ENCODE peak calls at places on chromosomes 12 and 14, in four cellular contexts. One of them, this sample, is unnamed.

GRCh38 chr14:104770072-104770579 is 17.2 kb downstream of the SIVA1 start:
- DNase-seq in neural progenitor cell: no peak
- DNase-seq in HCT116: no peak
- DNase-seq in MM.1S: no peak
- DNase-seq in this sample: no peak

GRCh38 chr12:57811028-57811755 is 7.3 kb downstream of the AVIL start:
- DNase-seq in MM.1S: no peak
- DNase-seq in neural progenitor cell: no peak
- DNase-seq in HCT116: no peak
- DNase-seq in this sample: no peak

GRCh38 chr12:22230280-22230794 is 104.2 kb downstream of the ST8SIA1 start:
- DNase-seq in HCT116: no peak
- DNase-seq in neural progenitor cell: no peak
- DNase-seq in MM.1S: no peak
- DNase-seq in this sample: no peak

GRCh38 chr14:35333797-35334743 is 41.9 kb downstream of the PSMA6 start:
- DNase-seq in neural progenitor cell: no peak
- DNase-seq in MM.1S: no peak
- DNase-seq in HCT116: no peak
- DNase-seq in this sample: no peak

GRCh38 chr12:27549231-27549800 is 25.3 kb downstream of the PPFIBP1 start:
- DNase-seq in neural progenitor cell: no peak
- DNase-seq in HCT116: peak; percentile 59
- DNase-seq in MM.1S: no peak
- DNase-seq in this sample: no peak

GRCh38 chr12:74365178-74365964 is 172.3 kb upstream of the ATXN7L3B start:
- DNase-seq in neural progenitor cell: peak; percentile 27
- DNase-seq in HCT116: no peak
- DNase-seq in MM.1S: peak; percentile 54
- DNase-seq in this sample: peak; percentile 86

GRCh38 chr12:32301216-32301615 is 98.1 kb upstream of the FGD4 start:
- DNase-seq in HCT116: no peak
- DNase-seq in neural progenitor cell: no peak
- DNase-seq in MM.1S: no peak
- DNase-seq in this sample: no peak

GRCh38 chr12:51868821-51869489 is 18.9 kb upstream of the ANKRD33 start:
- DNase-seq in HCT116: no peak
- DNase-seq in neural progenitor cell: peak; percentile 52
- DNase-seq in MM.1S: no peak
- DNase-seq in this sample: no peak

GRCh38 chr14:20857630-20858261 is 33.4 kb upstream of the RNASE3 start:
- DNase-seq in HCT116: peak; percentile 22
- DNase-seq in neural progenitor cell: peak; percentile 81
- DNase-seq in MM.1S: peak; percentile 47
- DNase-seq in this sample: peak; percentile 89

GRCh38 chr14:46653031-46653775 is 1.6 kb upstream of the RPL10L start:
- DNase-seq in neural progenitor cell: no peak
- DNase-seq in MM.1S: no peak
- DNase-seq in HCT116: no peak
- DNase-seq in this sample: no peak

GRCh38 chr12:9758119-9758518 is 2.6 kb downstream of the CD69 start:
- DNase-seq in neural progenitor cell: no peak
- DNase-seq in HCT116: no peak
- DNase-seq in MM.1S: no peak
- DNase-seq in this sample: no peak

GRCh38 chr12:88639361-88639760 is 59.1 kb upstream of the KITLG start:
- DNase-seq in neural progenitor cell: no peak
- DNase-seq in HCT116: no peak
- DNase-seq in MM.1S: no peak
- DNase-seq in this sample: no peak

GRCh38 chr12:1083086-1083887 is 92.3 kb downstream of the ERC1 start:
- DNase-seq in neural progenitor cell: peak; percentile 45
- DNase-seq in MM.1S: no peak
- DNase-seq in HCT116: no peak
- DNase-seq in this sample: no peak

GRCh38 chr12:102816816-102817434 is 100.1 kb downstream of the PAH start:
- DNase-seq in MM.1S: peak; percentile 19
- DNase-seq in neural progenitor cell: peak; percentile 56
- DNase-seq in HCT116: peak; percentile 18
- DNase-seq in this sample: peak; percentile 66

GRCh38 chr14:52951730-52952481 is 1.1 kb upstream of the FERMT2 start:
- DNase-seq in HCT116: peak; percentile 61
- DNase-seq in MM.1S: no peak
- DNase-seq in neural progenitor cell: peak; percentile 79
- DNase-seq in this sample: no peak

GRCh38 chr12:27844427-27845090 is 64.5 kb upstream of the MANSC4 start:
- DNase-seq in neural progenitor cell: no peak
- DNase-seq in HCT116: no peak
- DNase-seq in MM.1S: no peak
- DNase-seq in this sample: no peak

GRCh38 chr12:26226119-26226518 is 30.7 kb downstream of the SSPN start:
- DNase-seq in MM.1S: no peak
- DNase-seq in neural progenitor cell: peak; percentile 6
- DNase-seq in HCT116: no peak
- DNase-seq in this sample: no peak

GRCh38 chr12:51923506-51924365 is 16.4 kb downstream of the ACVRL1 start:
- DNase-seq in HCT116: no peak
- DNase-seq in neural progenitor cell: peak; percentile 72
- DNase-seq in MM.1S: peak; percentile 26
- DNase-seq in this sample: peak; percentile 66

GRCh38 chr12:94140556-94140955 is 7.8 kb upstream of the PLXNC1 start:
- DNase-seq in MM.1S: peak; percentile 32
- DNase-seq in neural progenitor cell: peak; percentile 49
- DNase-seq in HCT116: peak; percentile 19
- DNase-seq in this sample: peak; percentile 82

GRCh38 chr14:62592877-62593276 is 452.4 kb downstream of the KCNH5 start:
- DNase-seq in MM.1S: no peak
- DNase-seq in HCT116: no peak
- DNase-seq in neural progenitor cell: no peak
- DNase-seq in this sample: no peak

GRCh38 chr14:92923744-92924103 is 774 bp downstream of the CHGA start:
- DNase-seq in MM.1S: no peak
- DNase-seq in HCT116: no peak
- DNase-seq in neural progenitor cell: no peak
- DNase-seq in this sample: no peak

GRCh38 chr14:61472801-61473376 is 151.5 kb downstream of the PRKCH start:
- DNase-seq in HCT116: no peak
- DNase-seq in MM.1S: no peak
- DNase-seq in neural progenitor cell: no peak
- DNase-seq in this sample: peak; percentile 61

GRCh38 chr12:107917912-107918800 is 143.7 kb downstream of the ASCL4 start:
- DNase-seq in MM.1S: peak; percentile 54
- DNase-seq in neural progenitor cell: peak; percentile 69
- DNase-seq in HCT116: peak; percentile 32
- DNase-seq in this sample: peak; percentile 55

GRCh38 chr14:104291123-104292000 is 153.0 kb downstream of the KIF26A start:
- DNase-seq in HCT116: no peak
- DNase-seq in neural progenitor cell: peak; percentile 69
- DNase-seq in MM.1S: no peak
- DNase-seq in this sample: no peak

GRCh38 chr12:13339538-13339937 is 143.0 kb downstream of the EMP1 start:
- DNase-seq in HCT116: peak; percentile 91
- DNase-seq in neural progenitor cell: no peak
- DNase-seq in MM.1S: no peak
- DNase-seq in this sample: no peak

GRCh38 chr14:76784881-76785280 is 23.6 kb downstream of the VASH1 start:
- DNase-seq in HCT116: peak; percentile 60
- DNase-seq in neural progenitor cell: peak; percentile 94
- DNase-seq in MM.1S: peak; percentile 34
- DNase-seq in this sample: peak; percentile 86

GRCh38 chr12:3491938-3492867 is 1.2 kb downstream of the PRMT8 start:
- DNase-seq in MM.1S: peak; percentile 42
- DNase-seq in neural progenitor cell: peak; percentile 95
- DNase-seq in HCT116: no peak
- DNase-seq in this sample: peak; percentile 58

GRCh38 chr12:80580254-80580653 is 127.2 kb upstream of the MYF6 start:
- DNase-seq in HCT116: no peak
- DNase-seq in MM.1S: no peak
- DNase-seq in neural progenitor cell: no peak
- DNase-seq in this sample: no peak

GRCh38 chr12:48000878-48001321 is 3.4 kb downstream of the COL2A1 start:
- DNase-seq in MM.1S: no peak
- DNase-seq in HCT116: peak; percentile 1
- DNase-seq in neural progenitor cell: peak; percentile 84
- DNase-seq in this sample: no peak

GRCh38 chr12:109861689-109862314 is 18.5 kb downstream of the GLTP start:
- DNase-seq in MM.1S: no peak
- DNase-seq in neural progenitor cell: no peak
- DNase-seq in HCT116: no peak
- DNase-seq in this sample: no peak

GRCh38 chr12:99099786-99100185 is 454.7 kb downstream of the APAF1 start:
- DNase-seq in MM.1S: no peak
- DNase-seq in HCT116: no peak
- DNase-seq in neural progenitor cell: no peak
- DNase-seq in this sample: peak; percentile 66

GRCh38 chr14:75535164-75535898 is 13.1 kb downstream of the BATF start:
- DNase-seq in neural progenitor cell: no peak
- DNase-seq in MM.1S: no peak
- DNase-seq in HCT116: no peak
- DNase-seq in this sample: no peak

GRCh38 chr14:24282736-24283135 is 11.3 kb upstream of the RABGGTA start:
- DNase-seq in HCT116: no peak
- DNase-seq in MM.1S: no peak
- DNase-seq in neural progenitor cell: no peak
- DNase-seq in this sample: no peak

GRCh38 chr14:104974146-104974541 is 4.0 kb downstream of the AHNAK2 start:
- DNase-seq in HCT116: no peak
- DNase-seq in MM.1S: no peak
- DNase-seq in neural progenitor cell: no peak
- DNase-seq in this sample: no peak

GRCh38 chr14:92663049-92663448 is 85.4 kb downstream of the LGMN start:
- DNase-seq in MM.1S: no peak
- DNase-seq in HCT116: no peak
- DNase-seq in neural progenitor cell: no peak
- DNase-seq in this sample: no peak

GRCh38 chr14:64928239-64929002 is 14.1 kb downstream of the GPX2 start:
- DNase-seq in HCT116: no peak
- DNase-seq in neural progenitor cell: no peak
- DNase-seq in MM.1S: peak; percentile 29
- DNase-seq in this sample: no peak
- H3K4me1 ChIP-seq in HCT116: no peaks in the 10 kb centered on the region
- H3K4me1 ChIP-seq in neural progenitor cell: no peaks in the 10 kb centered on the region
- H3K4me1 ChIP-seq in MM.1S: peaks cover 26% of the 10 kb centered on the region
- H3K4me1 ChIP-seq in this sample: no peaks in the 10 kb centered on the region

DNA sequence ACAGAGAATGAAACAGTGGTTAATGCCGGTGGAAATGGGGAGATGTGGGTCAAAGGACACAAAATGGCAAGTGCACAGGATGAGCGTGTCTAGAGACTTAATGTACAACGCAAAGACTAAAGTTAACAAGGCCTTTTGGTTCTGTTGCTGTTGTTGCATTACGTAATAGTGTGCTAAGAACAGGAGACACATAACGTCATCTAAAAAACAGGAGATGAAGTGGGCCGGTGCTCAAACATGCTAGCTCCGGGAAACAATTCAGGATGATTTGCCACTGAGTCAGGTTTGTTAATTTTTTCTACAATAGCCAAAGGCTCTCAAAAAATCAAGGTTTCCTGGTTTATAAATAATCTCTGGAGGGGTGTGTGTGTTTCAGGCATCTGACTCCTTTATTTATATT is 55.5 kb downstream of the ETV6 start:
- DNase-seq in HCT116: no peak
- DNase-seq in neural progenitor cell: no peak
- DNase-seq in MM.1S: no peak
- DNase-seq in this sample: no peak
- H4K20me1 ChIP-seq in HCT116: no peaks in the 10 kb centered on the region
- H4K20me1 ChIP-seq in neural progenitor cell: no peaks in the 10 kb centered on the region
- H4K20me1 ChIP-seq in MM.1S: no peaks in the 10 kb centered on the region
- H4K20me1 ChIP-seq in this sample: no peaks in the 10 kb centered on the region

DNA sequence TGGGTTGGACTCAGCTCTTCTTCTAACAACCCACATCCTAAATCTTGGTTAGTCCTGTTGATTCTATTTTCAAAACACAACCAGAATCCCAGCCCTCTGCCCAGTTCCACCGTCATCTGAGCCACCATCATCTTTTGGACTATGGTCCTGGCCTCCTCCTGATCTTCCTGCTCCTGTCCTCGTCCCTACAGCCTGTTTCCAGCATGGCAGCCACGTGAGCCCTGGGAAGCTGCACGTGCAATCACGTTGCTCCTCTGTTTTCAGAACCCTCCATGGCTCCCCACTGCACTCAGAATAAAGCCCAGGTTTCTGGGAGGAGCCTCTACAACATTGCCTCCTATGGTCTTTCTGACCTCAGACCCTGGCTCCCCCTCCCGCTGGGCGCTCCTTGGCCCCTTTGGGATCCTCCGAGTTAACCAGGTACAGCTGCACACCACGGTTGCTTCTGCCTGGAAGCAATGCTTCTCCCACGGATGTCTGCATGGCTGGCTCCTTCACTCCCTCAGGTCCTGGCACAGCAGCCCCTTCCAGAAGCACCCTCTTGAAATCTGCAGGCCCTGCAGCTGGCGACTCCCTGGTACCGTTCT is 44.5 kb downstream of the BEGAIN start:
- DNase-seq in neural progenitor cell: no peak
- DNase-seq in HCT116: no peak
- DNase-seq in MM.1S: no peak
- DNase-seq in this sample: no peak
- H3K4me1 ChIP-seq in neural progenitor cell: peaks cover 7% of the 10 kb centered on the region
- H3K4me1 ChIP-seq in HCT116: peaks cover 38% of the 10 kb centered on the region
- H3K4me1 ChIP-seq in MM.1S: no peaks in the 10 kb centered on the region
- H3K4me1 ChIP-seq in this sample: peaks cover 16% of the 10 kb centered on the region

DNA sequence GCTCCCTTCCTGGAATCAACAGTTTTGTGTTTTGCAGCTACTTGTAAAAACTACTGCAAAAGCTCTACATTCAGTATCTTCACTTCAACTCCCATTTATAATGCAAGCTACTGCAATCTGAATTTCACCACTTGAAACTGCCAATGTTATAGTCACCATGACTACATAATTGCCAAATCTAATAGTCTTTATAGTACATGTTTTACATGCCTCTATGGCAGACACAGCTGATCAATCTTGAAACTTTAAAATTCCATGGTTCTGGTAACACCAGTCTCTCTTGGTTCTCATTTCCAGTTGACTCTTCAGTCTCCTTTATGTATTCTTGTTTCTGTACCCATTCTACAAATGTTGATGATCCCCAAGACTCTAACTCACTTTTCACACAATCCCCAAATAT is 185.9 kb downstream of the MED13L start:
- DNase-seq in neural progenitor cell: no peak
- DNase-seq in HCT116: no peak
- DNase-seq in MM.1S: no peak
- DNase-seq in this sample: no peak
- H4K20me1 ChIP-seq in neural progenitor cell: peaks cover 44% of the 10 kb centered on the region
- H4K20me1 ChIP-seq in HCT116: peaks cover 57% of the 10 kb centered on the region
- H4K20me1 ChIP-seq in MM.1S: peaks cover 4% of the 10 kb centered on the region
- H4K20me1 ChIP-seq in this sample: peaks cover 7% of the 10 kb centered on the region

GRCh38 chr12:111992464-111992863 is 20.5 kb downstream of the TMEM116 start:
- DNase-seq in MM.1S: no peak
- DNase-seq in neural progenitor cell: no peak
- DNase-seq in HCT116: no peak
- DNase-seq in this sample: no peak
- H3K4me1 ChIP-seq in MM.1S: peaks cover 11% of the 10 kb centered on the region
- H3K4me1 ChIP-seq in neural progenitor cell: no peaks in the 10 kb centered on the region
- H3K4me1 ChIP-seq in HCT116: no peaks in the 10 kb centered on the region
- H3K4me1 ChIP-seq in this sample: peaks cover 59% of the 10 kb centered on the region